ENCODE peak calls at places on chromosomes 2 and 18, in six cellular contexts. One of them, this sample, is unnamed.
A peak's percentile ranks its signal among the peaks of the same experiment; 100 is the strongest.

GRCh38 chr2:53880756-53881155 is 21.0 kb upstream of the GPR75 start:
- DNase-seq in A549: no peak
- DNase-seq in HepG2: no peak
- DNase-seq in GM12878: no peak
- DNase-seq in K562: no peak
- DNase-seq in endothelial cell of umbilical vein: no peak
- DNase-seq in this sample: no peak

GRCh38 chr2:71749671-71750101 is 296.3 kb downstream of the DYSF start:
- DNase-seq in A549: no peak
- DNase-seq in HepG2: no peak
- DNase-seq in endothelial cell of umbilical vein: no peak
- DNase-seq in K562: no peak
- DNase-seq in GM12878: no peak
- DNase-seq in this sample: no peak

GRCh38 chr2:68342470-68342869 is 22.6 kb upstream of the PLEK start:
- DNase-seq in GM12878: no peak
- DNase-seq in HepG2: no peak
- DNase-seq in endothelial cell of umbilical vein: no peak
- DNase-seq in K562: no peak
- DNase-seq in A549: no peak
- DNase-seq in this sample: peak; percentile 40

GRCh38 chr2:105748564-105748963 is 3.9 kb downstream of the NCK2 start:
- DNase-seq in K562: no peak
- DNase-seq in A549: no peak
- DNase-seq in endothelial cell of umbilical vein: no peak
- DNase-seq in HepG2: no peak
- DNase-seq in GM12878: no peak
- DNase-seq in this sample: no peak

GRCh38 chr18:75407468-75408437 is 19.8 kb downstream of the SMIM21 start:
- DNase-seq in K562: no peak
- DNase-seq in A549: no peak
- DNase-seq in GM12878: no peak
- DNase-seq in endothelial cell of umbilical vein: no peak
- DNase-seq in HepG2: no peak
- DNase-seq in this sample: no peak

GRCh38 chr2:95399061-95399460 is 3.4 kb upstream of the FAHD2A start:
- DNase-seq in A549: no peak
- DNase-seq in K562: no peak
- DNase-seq in endothelial cell of umbilical vein: no peak
- DNase-seq in HepG2: no peak
- DNase-seq in GM12878: no peak
- DNase-seq in this sample: no peak

GRCh38 chr2:118750959-118751565 is 96.4 kb downstream of the EN1 start:
- DNase-seq in A549: no peak
- DNase-seq in HepG2: no peak
- DNase-seq in endothelial cell of umbilical vein: no peak
- DNase-seq in GM12878: no peak
- DNase-seq in K562: peak; percentile 33
- DNase-seq in this sample: no peak

GRCh38 chr18:43279015-43279758 is 1.9 kb upstream of the SYT4 start:
- DNase-seq in endothelial cell of umbilical vein: no peak
- DNase-seq in A549: no peak
- DNase-seq in K562: no peak
- DNase-seq in HepG2: peak; percentile 31
- DNase-seq in GM12878: no peak
- DNase-seq in this sample: peak; percentile 56

GRCh38 chr2:19769513-19769912 is 132.3 kb downstream of the TTC32 start:
- DNase-seq in HepG2: no peak
- DNase-seq in GM12878: no peak
- DNase-seq in K562: no peak
- DNase-seq in A549: no peak
- DNase-seq in endothelial cell of umbilical vein: peak; percentile 14
- DNase-seq in this sample: peak; percentile 13

GRCh38 chr18:56327171-56327885 is 311.1 kb downstream of the TXNL1 start:
- DNase-seq in A549: no peak
- DNase-seq in K562: no peak
- DNase-seq in HepG2: no peak
- DNase-seq in endothelial cell of umbilical vein: no peak
- DNase-seq in GM12878: no peak
- DNase-seq in this sample: no peak

GRCh38 chr18:69958422-69958821 is 10.7 kb upstream of the CD226 start:
- DNase-seq in GM12878: no peak
- DNase-seq in HepG2: no peak
- DNase-seq in endothelial cell of umbilical vein: no peak
- DNase-seq in A549: no peak
- DNase-seq in K562: no peak
- DNase-seq in this sample: no peak

GRCh38 chr18:44729631-44730101 is 49.0 kb downstream of the SETBP1 start:
- DNase-seq in HepG2: no peak
- DNase-seq in A549: no peak
- DNase-seq in GM12878: no peak
- DNase-seq in K562: peak; percentile 51
- DNase-seq in endothelial cell of umbilical vein: no peak
- DNase-seq in this sample: peak; percentile 58

GRCh38 chr18:6414118-6414722 is 491 bp downstream of the L3MBTL4 start:
- DNase-seq in endothelial cell of umbilical vein: no peak
- DNase-seq in HepG2: peak; percentile 22
- DNase-seq in GM12878: no peak
- DNase-seq in A549: no peak
- DNase-seq in K562: no peak
- DNase-seq in this sample: no peak

GRCh38 chr2:106032676-106033075 is 161.4 kb downstream of the UXS1 start:
- DNase-seq in endothelial cell of umbilical vein: peak; percentile 26
- DNase-seq in GM12878: no peak
- DNase-seq in A549: no peak
- DNase-seq in HepG2: no peak
- DNase-seq in K562: no peak
- DNase-seq in this sample: no peak

GRCh38 chr2:101895819-101896322 is 95.9 kb upstream of the IL1R2 start:
- DNase-seq in GM12878: no peak
- DNase-seq in endothelial cell of umbilical vein: no peak
- DNase-seq in A549: no peak
- DNase-seq in K562: no peak
- DNase-seq in HepG2: no peak
- DNase-seq in this sample: no peak

GRCh38 chr2:67574230-67574629 is 177.1 kb downstream of the ETAA1 start:
- DNase-seq in GM12878: no peak
- DNase-seq in K562: no peak
- DNase-seq in A549: no peak
- DNase-seq in endothelial cell of umbilical vein: peak; percentile 49
- DNase-seq in HepG2: no peak
- DNase-seq in this sample: no peak

GRCh38 chr2:118667964-118668363 is 179.5 kb downstream of the EN1 start:
- DNase-seq in endothelial cell of umbilical vein: no peak
- DNase-seq in HepG2: no peak
- DNase-seq in A549: no peak
- DNase-seq in GM12878: no peak
- DNase-seq in K562: no peak
- DNase-seq in this sample: no peak

GRCh38 chr2:95059656-95060370 is 34.3 kb downstream of the MAL start:
- DNase-seq in HepG2: no peak
- DNase-seq in K562: no peak
- DNase-seq in A549: no peak
- DNase-seq in endothelial cell of umbilical vein: no peak
- DNase-seq in GM12878: no peak
- DNase-seq in this sample: no peak

GRCh38 chr2:16105664-16106281 is 165.4 kb downstream of the MYCN start:
- DNase-seq in A549: no peak
- DNase-seq in GM12878: no peak
- DNase-seq in K562: no peak
- DNase-seq in HepG2: no peak
- DNase-seq in endothelial cell of umbilical vein: no peak
- DNase-seq in this sample: no peak

GRCh38 chr2:144011098-144011497 is 508.8 kb downstream of the ZEB2 start:
- DNase-seq in GM12878: no peak
- DNase-seq in endothelial cell of umbilical vein: peak; percentile 15
- DNase-seq in K562: no peak
- DNase-seq in A549: no peak
- DNase-seq in HepG2: no peak
- DNase-seq in this sample: no peak

GRCh38 chr2:207253946-207254345 is 88.2 kb upstream of the KLF7 start:
- DNase-seq in K562: no peak
- DNase-seq in HepG2: no peak
- DNase-seq in endothelial cell of umbilical vein: no peak
- DNase-seq in A549: peak; percentile 21
- DNase-seq in GM12878: no peak
- DNase-seq in this sample: no peak

GRCh38 chr2:55159752-55160151 is 72.3 kb downstream of the CLHC1 start:
- DNase-seq in endothelial cell of umbilical vein: no peak
- DNase-seq in K562: no peak
- DNase-seq in HepG2: no peak
- DNase-seq in A549: no peak
- DNase-seq in GM12878: no peak
- DNase-seq in this sample: no peak

GRCh38 chr2:175575346-175576258 is 394.1 kb upstream of the ATP5MC3 start:
- DNase-seq in A549: no peak
- DNase-seq in GM12878: peak; percentile 62
- DNase-seq in HepG2: no peak
- DNase-seq in endothelial cell of umbilical vein: no peak
- DNase-seq in K562: no peak
- DNase-seq in this sample: peak; percentile 54

GRCh38 chr2:153536105-153536504 is 57.5 kb upstream of the RPRM start:
- DNase-seq in K562: no peak
- DNase-seq in GM12878: no peak
- DNase-seq in A549: no peak
- DNase-seq in HepG2: no peak
- DNase-seq in endothelial cell of umbilical vein: no peak
- DNase-seq in this sample: no peak

GRCh38 chr2:160252278-160252887 is 52.3 kb upstream of the ITGB6 start:
- DNase-seq in K562: peak; percentile 28
- DNase-seq in A549: peak; percentile 56
- DNase-seq in HepG2: peak; percentile 22
- DNase-seq in endothelial cell of umbilical vein: peak; percentile 58
- DNase-seq in GM12878: no peak
- DNase-seq in this sample: peak; percentile 57

GRCh38 chr2:106745468-106745867 is 140.5 kb downstream of the ST6GAL2 start:
- DNase-seq in A549: no peak
- DNase-seq in HepG2: no peak
- DNase-seq in endothelial cell of umbilical vein: no peak
- DNase-seq in GM12878: no peak
- DNase-seq in K562: no peak
- DNase-seq in this sample: no peak

GRCh38 chr2:230441188-230441897 is 25.3 kb downstream of the SP100 start:
- DNase-seq in GM12878: peak; percentile 35
- DNase-seq in A549: no peak
- DNase-seq in HepG2: no peak
- DNase-seq in endothelial cell of umbilical vein: peak; percentile 82
- DNase-seq in K562: no peak
- DNase-seq in this sample: no peak

GRCh38 chr18:61322265-61322873 is 10.9 kb upstream of the CDH20 start:
- DNase-seq in endothelial cell of umbilical vein: peak; percentile 53
- DNase-seq in A549: peak; percentile 5
- DNase-seq in HepG2: peak; percentile 42
- DNase-seq in K562: peak; percentile 36
- DNase-seq in GM12878: no peak
- DNase-seq in this sample: peak; percentile 58

GRCh38 chr2:44753552-44754285 is 187.8 kb upstream of the SIX3 start:
- DNase-seq in GM12878: peak; percentile 64
- DNase-seq in HepG2: no peak
- DNase-seq in A549: no peak
- DNase-seq in endothelial cell of umbilical vein: no peak
- DNase-seq in K562: no peak
- DNase-seq in this sample: peak; percentile 97

GRCh38 chr2:27888790-27889189 is 1.4 kb downstream of the RBKS start:
- DNase-seq in K562: no peak
- DNase-seq in endothelial cell of umbilical vein: no peak
- DNase-seq in GM12878: no peak
- DNase-seq in HepG2: no peak
- DNase-seq in A549: no peak
- DNase-seq in this sample: no peak

GRCh38 chr2:27889774-27890145 is 427 bp downstream of the RBKS start:
- DNase-seq in HepG2: no peak
- DNase-seq in GM12878: no peak
- DNase-seq in endothelial cell of umbilical vein: no peak
- DNase-seq in K562: no peak
- DNase-seq in A549: peak; percentile 22
- DNase-seq in this sample: no peak

GRCh38 chr2:27891063-27891819 is 712 bp downstream of the BABAM2 start:
- DNase-seq in K562: peak; percentile 85
- DNase-seq in GM12878: peak; percentile 45
- DNase-seq in A549: peak; percentile 80
- DNase-seq in endothelial cell of umbilical vein: peak; percentile 86
- DNase-seq in HepG2: peak; percentile 37
- DNase-seq in this sample: peak; percentile 84

GRCh38 chr2:27891820-27892105 is 1.2 kb downstream of the BABAM2 start:
- DNase-seq in endothelial cell of umbilical vein: no peak
- DNase-seq in A549: peak; percentile 18
- DNase-seq in HepG2: peak; percentile 16
- DNase-seq in K562: no peak
- DNase-seq in GM12878: no peak
- DNase-seq in this sample: no peak

GRCh38 chr2:27890146-27891062 is at the start of the genes BABAM2 and RBKS:
- DNase-seq in A549: peak; percentile 88
- DNase-seq in GM12878: peak; percentile 58
- DNase-seq in K562: peak; percentile 91
- DNase-seq in endothelial cell of umbilical vein: peak; percentile 86
- DNase-seq in HepG2: peak; percentile 89
- DNase-seq in this sample: peak; percentile 92
- TF ChIP-seq POLR2A in A549: peak; percentile 84
- TF ChIP-seq POLR2A in GM12878: peak; percentile 88
- TF ChIP-seq POLR2A in K562: peak; percentile 80
- TF ChIP-seq POLR2A in endothelial cell of umbilical vein: peak; percentile 62
- TF ChIP-seq POLR2A in HepG2: peak; percentile 71
- TF ChIP-seq POLR2A in this sample: peak; percentile 67

GRCh38 chr2:218570850-218571249 is 2.2 kb downstream of the CNOT9 start:
- DNase-seq in GM12878: no peak
- DNase-seq in endothelial cell of umbilical vein: peak; percentile 53
- DNase-seq in HepG2: no peak
- DNase-seq in A549: no peak
- DNase-seq in K562: no peak
- DNase-seq in this sample: no peak
- H3K4me3 ChIP-seq in GM12878: peak overlapping the region; percentile 94
- H3K4me3 ChIP-seq in endothelial cell of umbilical vein: peak overlapping the region; percentile 80
- H3K4me3 ChIP-seq in HepG2: peak overlapping the region; percentile 97
- H3K4me3 ChIP-seq in A549: peak overlapping the region; percentile 74
- H3K4me3 ChIP-seq in K562: peak overlapping the region; percentile 77
- H3K4me3 ChIP-seq in this sample: peak overlapping the region; percentile 97

DNA sequence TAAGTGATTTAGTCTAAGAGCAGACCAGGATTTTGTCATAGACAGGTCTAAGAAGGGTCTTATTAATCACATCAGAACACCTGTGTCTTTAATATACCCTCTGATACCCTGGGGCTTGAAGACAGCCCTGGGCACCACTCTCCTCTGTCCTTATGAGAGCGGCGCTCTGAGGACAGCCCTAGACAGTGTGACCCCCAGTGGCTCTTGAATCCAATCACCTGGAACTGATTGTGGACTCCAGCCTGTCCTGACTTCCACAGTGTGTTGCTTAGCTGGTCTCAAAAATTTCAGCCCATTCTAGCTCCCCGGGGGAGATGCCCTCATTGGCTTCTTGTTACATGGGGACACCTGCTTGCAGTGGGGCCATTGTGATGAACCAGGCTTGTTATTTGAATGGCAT is 195.8 kb upstream of the SMAD2 start:
- DNase-seq in K562: no peak
- DNase-seq in HepG2: no peak
- DNase-seq in A549: no peak
- DNase-seq in GM12878: no peak
- DNase-seq in endothelial cell of umbilical vein: no peak
- DNase-seq in this sample: no peak
- TF ChIP-seq MYC in K562: no peak
- TF ChIP-seq MYC in HepG2: no peak
- TF ChIP-seq MYC in A549: no peak
- TF ChIP-seq MYC in GM12878: no peak
- TF ChIP-seq MYC in endothelial cell of umbilical vein: no peak
- TF ChIP-seq MYC in this sample: no peak

GRCh38 chr2:231786177-231786916 is at the start of gene COPS7B:
- DNase-seq in A549: peak; percentile 66
- DNase-seq in HepG2: peak; percentile 84
- DNase-seq in GM12878: peak; percentile 35
- DNase-seq in endothelial cell of umbilical vein: peak; percentile 85
- DNase-seq in K562: peak; percentile 85
- DNase-seq in this sample: peak; percentile 98
- TF ChIP-seq POLR2A in A549: peak; percentile 37
- TF ChIP-seq POLR2A in HepG2: peak; percentile 64
- TF ChIP-seq POLR2A in GM12878: peak; percentile 78
- TF ChIP-seq POLR2A in endothelial cell of umbilical vein: peak; percentile 69
- TF ChIP-seq POLR2A in K562: peak; percentile 67
- TF ChIP-seq POLR2A in this sample: peak; percentile 54

This sample was measured in NB4.